ENCODE peak calls at places on chromosomes 6 and 20, in nine cellular contexts. Q is CD8-positive, alpha-beta T cell; L is HepG2; D is GM23248; U is GM12878; V is SJSA1; W is stomach; C is right lobe of liver; Y is testis. N is an unnamed sample.

GRCh38 chr6:27902335-27903314 is 9.6 kb downstream of the OR2B2 start:
- DNase-seq in Q (peak; percentile 92), W (peak; percentile 90), D (peak; percentile 80), L (peak; percentile 85), Y (peak; percentile 91), C (peak; percentile 73), V (peak; percentile 94), U (peak; percentile 84), N (peak; percentile 78)

GRCh38 chr6:18491303-18492090 is 104.3 kb downstream of the RNF144B start:
- DNase-seq in W (no peak), C (no peak), L (no peak), Y (no peak), U (no peak), Q (no peak), D (no peak), V (peak; percentile 96), N (no peak)

GRCh38 chr6:128208851-128209580 is 308.2 kb upstream of the THEMIS start:
- DNase-seq in Q (no peak), U (no peak), D (peak; percentile 75), Y (no peak), V (peak; percentile 27), W (no peak), C (no peak), L (peak; percentile 14), N (no peak)

GRCh38 chr6:112956696-112957525 is 609.8 kb downstream of the RFPL4B start:
- DNase-seq in Y (no peak), D (peak; percentile 79), C (no peak), L (no peak), Q (no peak), U (no peak), V (peak; percentile 62), W (no peak), N (no peak)

GRCh38 chr20:61166324-61166723 is 85.7 kb upstream of the CDH4 start:
- DNase-seq in Y (no peak), U (no peak), L (no peak), C (no peak), Q (no peak), W (no peak), V (peak; percentile 14), D (peak; percentile 36), N (no peak)

GRCh38 chr6:145904878-145905277 is 59.3 kb downstream of the SHPRH start:
- DNase-seq in C (no peak), V (no peak), Q (no peak), D (no peak), L (no peak), U (no peak), W (no peak), Y (no peak), N (no peak)

GRCh38 chr20:32386091-32386490 is 28.0 kb downstream of the ASXL1 start:
- DNase-seq in U (no peak), C (no peak), W (no peak), Q (no peak), Y (no peak), D (peak; percentile 31), L (no peak), V (peak; percentile 76), N (no peak)

GRCh38 chr6:71460933-71461332 is 172.3 kb downstream of the OGFRL1 start:
- DNase-seq in C (no peak), Q (no peak), U (no peak), W (no peak), D (peak; percentile 66), Y (no peak), L (no peak), V (no peak), N (no peak)

GRCh38 chr6:139407718-139408222 is 33.3 kb upstream of the CITED2 start:
- DNase-seq in L (no peak), W (no peak), Y (no peak), C (no peak), V (peak; percentile 69), U (no peak), D (peak; percentile 94), Q (no peak), N (no peak)

GRCh38 chr20:51359947-51360346 is 182.6 kb downstream of the NFATC2 start:
- DNase-seq in D (peak; percentile 21), Q (no peak), C (no peak), U (no peak), W (no peak), Y (no peak), L (no peak), V (no peak), N (no peak)
- H3K27ac ChIP-seq in D (peak overlapping the region; percentile 71), Q (no peak overlapping the region), C (no peak overlapping the region), U (no peak overlapping the region), W (no peak overlapping the region), Y (no peak overlapping the region), L (no peak overlapping the region), V (peak overlapping the region; percentile 53), N (no peak overlapping the region)

DNA sequence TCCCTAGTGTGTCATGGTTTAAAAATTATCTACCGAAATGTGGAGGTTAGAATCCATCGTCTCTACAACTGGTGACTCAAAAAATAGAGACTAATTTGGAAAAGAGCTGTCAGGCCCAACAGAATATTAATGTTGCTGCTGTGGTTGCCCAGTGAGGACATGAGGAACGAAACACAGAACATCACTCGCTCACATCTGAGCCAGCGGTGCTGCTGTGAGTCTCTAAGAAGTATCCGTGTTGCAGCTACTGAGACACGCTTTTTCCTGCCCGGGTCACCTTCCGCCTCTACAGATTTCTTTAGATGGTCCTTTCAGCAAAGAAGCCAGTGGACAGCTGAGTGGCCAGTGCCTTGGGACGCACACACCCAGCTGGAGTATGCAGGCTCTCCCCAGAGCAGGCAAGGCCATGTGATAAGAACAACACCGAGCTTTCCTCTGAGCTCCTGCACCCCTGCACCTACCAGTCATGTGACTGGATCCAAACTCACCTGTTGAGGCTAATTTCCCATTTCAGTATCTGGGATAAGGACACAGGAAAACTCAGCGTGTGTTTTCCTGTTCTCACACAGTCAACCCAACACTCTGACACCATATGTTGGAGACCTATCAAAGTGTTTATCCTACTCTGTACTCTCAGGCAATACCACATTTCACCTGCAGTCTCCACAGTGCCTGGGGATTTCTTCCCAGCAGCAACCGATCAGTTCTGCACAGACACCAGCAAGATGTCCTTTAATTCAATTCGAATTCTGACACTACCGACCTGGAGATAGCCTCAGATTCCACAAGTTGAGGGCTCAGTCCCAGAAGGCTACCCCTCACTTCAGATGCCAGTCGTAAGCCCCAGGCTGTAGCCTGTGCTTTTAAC is 119.0 kb upstream of the RPS6KA2 start:
- DNase-seq in W (no peak), Q (no peak), V (no peak), Y (no peak), D (no peak), L (no peak), C (no peak), U (no peak), N (no peak)
- H3K9me3 ChIP-seq in W (no peaks in the 10 kb centered on the region), Q (no peaks in the 10 kb centered on the region), V (no peaks in the 10 kb centered on the region), Y (no peaks in the 10 kb centered on the region), D (no peaks in the 10 kb centered on the region), L (no peaks in the 10 kb centered on the region), C (no peaks in the 10 kb centered on the region), U (no peaks in the 10 kb centered on the region), N (no peaks in the 10 kb centered on the region)

GRCh38 chr6:105164418-105164817 is 15.4 kb downstream of the POPDC3 start:
- DNase-seq in C (no peak), U (no peak), L (no peak), Y (no peak), V (peak; percentile 28), D (peak; percentile 68), W (no peak), Q (no peak), N (no peak)

GRCh38 chr6:105162377-105162776 is 17.4 kb downstream of the POPDC3 start:
- DNase-seq in Q (no peak), C (no peak), Y (no peak), V (no peak), W (no peak), U (no peak), L (no peak), D (no peak), N (no peak)

GRCh38 chr6:105170066-105170465 is 9.7 kb downstream of the POPDC3 start:
- DNase-seq in V (no peak), D (peak; percentile 64), C (no peak), Q (no peak), L (no peak), Y (no peak), U (no peak), W (no peak), N (no peak)

GRCh38 chr6:105163186-105163585 is 16.6 kb downstream of the POPDC3 start:
- DNase-seq in W (no peak), Y (no peak), U (no peak), C (no peak), D (no peak), Q (no peak), V (no peak), L (no peak), N (no peak)

DNA sequence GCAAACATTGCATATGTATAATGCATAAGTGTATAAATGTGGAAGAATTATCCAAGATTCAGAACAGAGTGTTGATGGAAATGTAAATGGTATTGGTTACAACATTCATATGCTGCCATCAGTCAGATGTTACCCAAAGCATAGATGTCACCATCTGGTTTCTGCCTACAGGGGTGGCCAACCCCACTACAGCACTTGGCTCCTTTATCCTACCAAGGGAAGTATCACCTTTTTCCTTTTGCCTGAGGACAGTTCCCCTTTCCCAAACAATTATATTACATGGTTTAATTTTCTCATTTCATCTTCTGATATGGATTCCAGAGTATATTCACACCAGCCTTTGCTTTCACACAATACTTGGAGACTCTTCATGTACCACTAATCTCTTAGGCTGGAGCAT is 11.8 kb downstream of the POPDC3 start:
- DNase-seq in L (no peak), V (no peak), C (no peak), Y (no peak), D (no peak), Q (no peak), W (no peak), U (no peak), N (no peak)
- H3K4me1 ChIP-seq in L (no peaks in the 10 kb centered on the region), V (peaks cover 16% of the 10 kb centered on the region), C (no peaks in the 10 kb centered on the region), Y (no peaks in the 10 kb centered on the region), D (peaks cover 28% of the 10 kb centered on the region), Q (no peaks in the 10 kb centered on the region), W (no peaks in the 10 kb centered on the region), U (no peaks in the 10 kb centered on the region), N (no peaks in the 10 kb centered on the region)

GRCh38 chr6:1762203-1762602 is 152.5 kb downstream of the FOXC1 start:
- DNase-seq in Y (no peak), Q (no peak), D (no peak), W (peak; percentile 70), U (no peak), L (no peak), V (no peak), C (no peak), N (no peak)
- H3K27ac ChIP-seq in Y (no peak overlapping the region), Q (no peak overlapping the region), D (no peak overlapping the region), W (no peak overlapping the region), U (no peak overlapping the region), L (no peak overlapping the region), V (no peak overlapping the region), C (no peak overlapping the region), N (no peak overlapping the region)

DNA sequence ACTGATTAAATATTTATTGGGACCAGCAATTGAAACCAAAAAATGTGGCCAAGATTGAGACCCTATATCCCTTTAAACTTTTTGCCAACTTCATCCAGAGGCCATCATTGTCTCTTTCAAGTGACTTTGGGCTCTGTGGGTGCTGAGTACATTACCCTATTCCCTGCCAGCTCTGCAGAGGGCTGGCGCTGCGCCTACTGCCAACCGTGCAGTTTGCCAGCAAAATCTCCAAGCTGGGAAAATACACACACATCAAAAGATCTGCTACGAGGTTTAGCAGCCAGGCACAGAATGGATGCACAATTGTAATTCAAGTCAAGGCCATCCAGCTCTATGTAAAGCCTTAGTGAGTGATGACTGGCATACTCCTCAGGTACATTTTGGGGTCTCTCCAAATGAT is 125.0 kb downstream of the CBLN4 start:
- DNase-seq in Q (no peak), L (no peak), W (no peak), U (no peak), V (no peak), D (no peak), C (peak; percentile 69), Y (no peak), N (no peak)
- H3K9me3 ChIP-seq in Q (no peaks in the 10 kb centered on the region), L (peaks cover 95% of the 10 kb centered on the region), W (no peaks in the 10 kb centered on the region), U (no peaks in the 10 kb centered on the region), V (peaks cover 6% of the 10 kb centered on the region), D (no peaks in the 10 kb centered on the region), C (no peaks in the 10 kb centered on the region), Y (no peaks in the 10 kb centered on the region), N (no peaks in the 10 kb centered on the region)